ENCODE peak calls at places on chromosome 15, in six cellular contexts. One of them, this sample, is unnamed. For H3K9me3, the result is how much of the 10 kb centered on the place peaks cover.

GRCh38 chr15:63474810-63475316 is 29.5 kb upstream of the USP3 start:
- DNase-seq in CD8-positive, alpha-beta memory T cell: no peak
- DNase-seq in tibial nerve: no peak
- DNase-seq in keratinocyte: no peak
- DNase-seq in psoas muscle: no peak
- DNase-seq in A549: peak
- DNase-seq in this sample: no peak

GRCh38 chr15:77430213-77430612 is 9.5 kb downstream of the HMG20A start:
- DNase-seq in tibial nerve: no peak
- DNase-seq in A549: no peak
- DNase-seq in psoas muscle: no peak
- DNase-seq in keratinocyte: no peak
- DNase-seq in CD8-positive, alpha-beta memory T cell: no peak
- DNase-seq in this sample: no peak

GRCh38 chr15:34047893-34048775 is 9.1 kb upstream of the AVEN start:
- DNase-seq in A549: no peak
- DNase-seq in psoas muscle: no peak
- DNase-seq in CD8-positive, alpha-beta memory T cell: no peak
- DNase-seq in keratinocyte: no peak
- DNase-seq in tibial nerve: no peak
- DNase-seq in this sample: no peak

GRCh38 chr15:50209804-50210203 is 27.8 kb downstream of the SLC27A2 start:
- DNase-seq in CD8-positive, alpha-beta memory T cell: no peak
- DNase-seq in tibial nerve: no peak
- DNase-seq in A549: no peak
- DNase-seq in psoas muscle: no peak
- DNase-seq in keratinocyte: no peak
- DNase-seq in this sample: no peak

GRCh38 chr15:74525328-74525727 is 15.7 kb upstream of the ARID3B start:
- DNase-seq in A549: no peak
- DNase-seq in tibial nerve: no peak
- DNase-seq in CD8-positive, alpha-beta memory T cell: no peak
- DNase-seq in psoas muscle: no peak
- DNase-seq in keratinocyte: no peak
- DNase-seq in this sample: no peak

GRCh38 chr15:101469520-101470288 is 19.8 kb downstream of the PCSK6 start:
- DNase-seq in A549: no peak
- DNase-seq in keratinocyte: no peak
- DNase-seq in CD8-positive, alpha-beta memory T cell: no peak
- DNase-seq in tibial nerve: no peak
- DNase-seq in psoas muscle: no peak
- DNase-seq in this sample: no peak

GRCh38 chr15:47194718-47195117 is 522.6 kb upstream of the SEMA6D start:
- DNase-seq in A549: peak
- DNase-seq in keratinocyte: no peak
- DNase-seq in CD8-positive, alpha-beta memory T cell: no peak
- DNase-seq in psoas muscle: no peak
- DNase-seq in tibial nerve: no peak
- DNase-seq in this sample: no peak

GRCh38 chr15:65816441-65816840 is 24.3 kb upstream of the DENND4A start:
- DNase-seq in CD8-positive, alpha-beta memory T cell: no peak
- DNase-seq in A549: no peak
- DNase-seq in tibial nerve: no peak
- DNase-seq in psoas muscle: no peak
- DNase-seq in keratinocyte: no peak
- DNase-seq in this sample: no peak

GRCh38 chr15:98121957-98122356 is 161.5 kb downstream of the ARRDC4 start:
- DNase-seq in keratinocyte: no peak
- DNase-seq in psoas muscle: no peak
- DNase-seq in A549: no peak
- DNase-seq in tibial nerve: peak
- DNase-seq in CD8-positive, alpha-beta memory T cell: no peak
- DNase-seq in this sample: no peak

GRCh38 chr15:78282324-78282723 is 17.1 kb downstream of the SKIC8 start:
- DNase-seq in A549: no peak
- DNase-seq in psoas muscle: no peak
- DNase-seq in keratinocyte: no peak
- DNase-seq in CD8-positive, alpha-beta memory T cell: no peak
- DNase-seq in tibial nerve: no peak
- DNase-seq in this sample: no peak

GRCh38 chr15:77369168-77369567 is 50.7 kb downstream of the PEAK1 start:
- DNase-seq in keratinocyte: no peak
- DNase-seq in tibial nerve: no peak
- DNase-seq in psoas muscle: no peak
- DNase-seq in A549: no peak
- DNase-seq in CD8-positive, alpha-beta memory T cell: no peak
- DNase-seq in this sample: no peak

GRCh38 chr15:51736646-51737537 is 563 bp downstream of the LYSMD2 start:
- DNase-seq in CD8-positive, alpha-beta memory T cell: peak
- DNase-seq in psoas muscle: peak
- DNase-seq in A549: peak
- DNase-seq in keratinocyte: no peak
- DNase-seq in tibial nerve: peak
- DNase-seq in this sample: peak

GRCh38 chr15:81880314-81880713 is 165.5 kb downstream of the MEX3B start:
- DNase-seq in tibial nerve: no peak
- DNase-seq in keratinocyte: no peak
- DNase-seq in psoas muscle: no peak
- DNase-seq in A549: no peak
- DNase-seq in CD8-positive, alpha-beta memory T cell: no peak
- DNase-seq in this sample: no peak

GRCh38 chr15:39629376-39629775 is 48.5 kb downstream of the THBS1 start:
- DNase-seq in psoas muscle: no peak
- DNase-seq in keratinocyte: peak
- DNase-seq in CD8-positive, alpha-beta memory T cell: peak
- DNase-seq in tibial nerve: no peak
- DNase-seq in A549: no peak
- DNase-seq in this sample: peak

GRCh38 chr15:83123529-83123928 is 16.1 kb downstream of the TM6SF1 start:
- DNase-seq in psoas muscle: no peak
- DNase-seq in tibial nerve: no peak
- DNase-seq in A549: no peak
- DNase-seq in CD8-positive, alpha-beta memory T cell: no peak
- DNase-seq in keratinocyte: no peak
- DNase-seq in this sample: no peak

GRCh38 chr15:32834156-32834555 is 116.4 kb downstream of the GREM1 start:
- DNase-seq in psoas muscle: no peak
- DNase-seq in A549: no peak
- DNase-seq in keratinocyte: no peak
- DNase-seq in CD8-positive, alpha-beta memory T cell: no peak
- DNase-seq in tibial nerve: no peak
- DNase-seq in this sample: no peak

GRCh38 chr15:27865323-27865922 is 233.7 kb downstream of the OCA2 start:
- DNase-seq in CD8-positive, alpha-beta memory T cell: no peak
- DNase-seq in A549: no peak
- DNase-seq in tibial nerve: no peak
- DNase-seq in keratinocyte: no peak
- DNase-seq in psoas muscle: no peak
- DNase-seq in this sample: no peak
- H3K9me3 ChIP-seq in CD8-positive, alpha-beta memory T cell: under half
- H3K9me3 ChIP-seq in A549: under half
- H3K9me3 ChIP-seq in tibial nerve: under half
- H3K9me3 ChIP-seq in keratinocyte: under half
- H3K9me3 ChIP-seq in psoas muscle: under half
- H3K9me3 ChIP-seq in this sample: under half

GRCh38 chr15:62163847-62164499 is 1.1 kb downstream of the C2CD4B start:
- DNase-seq in psoas muscle: no peak
- DNase-seq in keratinocyte: no peak
- DNase-seq in tibial nerve: no peak
- DNase-seq in A549: peak
- DNase-seq in CD8-positive, alpha-beta memory T cell: no peak
- DNase-seq in this sample: no peak

GRCh38 chr15:62165029-62165792 is at the start of gene C2CD4B:
- DNase-seq in keratinocyte: no peak
- DNase-seq in tibial nerve: no peak
- DNase-seq in A549: peak
- DNase-seq in CD8-positive, alpha-beta memory T cell: no peak
- DNase-seq in psoas muscle: peak
- DNase-seq in this sample: no peak

GRCh38 chr15:62165793-62166380 is 802 bp upstream of the C2CD4B start:
- DNase-seq in keratinocyte: no peak
- DNase-seq in tibial nerve: no peak
- DNase-seq in CD8-positive, alpha-beta memory T cell: no peak
- DNase-seq in psoas muscle: no peak
- DNase-seq in A549: no peak
- DNase-seq in this sample: no peak

GRCh38 chr15:62164500-62165028 is 521 bp downstream of the C2CD4B start:
- DNase-seq in keratinocyte: no peak
- DNase-seq in CD8-positive, alpha-beta memory T cell: no peak
- DNase-seq in psoas muscle: peak
- DNase-seq in tibial nerve: no peak
- DNase-seq in A549: peak
- DNase-seq in this sample: no peak

GRCh38 chr15:62163397-62163796 is 1.7 kb downstream of the C2CD4B start:
- DNase-seq in keratinocyte: no peak
- DNase-seq in A549: no peak
- DNase-seq in psoas muscle: no peak
- DNase-seq in tibial nerve: no peak
- DNase-seq in CD8-positive, alpha-beta memory T cell: no peak
- DNase-seq in this sample: no peak
- H3K9me3 ChIP-seq in keratinocyte: under half
- H3K9me3 ChIP-seq in A549: under half
- H3K9me3 ChIP-seq in psoas muscle: under half
- H3K9me3 ChIP-seq in tibial nerve: under half
- H3K9me3 ChIP-seq in CD8-positive, alpha-beta memory T cell: under half
- H3K9me3 ChIP-seq in this sample: under half

DNA sequence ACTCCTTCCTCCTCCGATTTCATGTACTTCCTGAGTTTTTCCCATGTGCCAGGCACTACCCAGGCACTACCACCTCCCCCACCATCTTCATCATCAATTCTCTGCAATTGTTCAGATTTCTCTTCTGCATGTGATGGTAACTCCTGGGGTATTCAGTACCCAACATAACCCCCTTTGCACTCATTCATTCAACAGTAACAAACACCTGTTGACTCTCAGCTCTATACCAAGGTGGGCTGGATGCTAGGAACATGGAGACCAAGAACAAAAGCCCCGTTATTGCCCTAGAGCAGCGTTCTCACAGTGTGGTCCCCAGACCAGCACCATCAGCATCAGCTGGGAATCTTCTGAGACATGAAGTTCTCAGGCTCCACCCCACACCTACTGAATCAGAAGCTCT is 113.0 kb upstream of the CHD2 start:
- DNase-seq in A549: no peak
- DNase-seq in keratinocyte: no peak
- DNase-seq in CD8-positive, alpha-beta memory T cell: no peak
- DNase-seq in psoas muscle: no peak
- DNase-seq in tibial nerve: no peak
- DNase-seq in this sample: no peak
- H3K9me3 ChIP-seq in A549: under half
- H3K9me3 ChIP-seq in keratinocyte: under half
- H3K9me3 ChIP-seq in CD8-positive, alpha-beta memory T cell: under half
- H3K9me3 ChIP-seq in psoas muscle: under half
- H3K9me3 ChIP-seq in tibial nerve: under half
- H3K9me3 ChIP-seq in this sample: under half

GRCh38 chr15:25067725-25068309 is 113.0 kb downstream of the SNRPN start:
- DNase-seq in psoas muscle: no peak
- DNase-seq in keratinocyte: no peak
- DNase-seq in CD8-positive, alpha-beta memory T cell: no peak
- DNase-seq in tibial nerve: no peak
- DNase-seq in A549: no peak
- DNase-seq in this sample: no peak
- H3K9me3 ChIP-seq in psoas muscle: half or more
- H3K9me3 ChIP-seq in keratinocyte: half or more
- H3K9me3 ChIP-seq in CD8-positive, alpha-beta memory T cell: half or more
- H3K9me3 ChIP-seq in tibial nerve: under half
- H3K9me3 ChIP-seq in A549: half or more
- H3K9me3 ChIP-seq in this sample: half or more

DNA sequence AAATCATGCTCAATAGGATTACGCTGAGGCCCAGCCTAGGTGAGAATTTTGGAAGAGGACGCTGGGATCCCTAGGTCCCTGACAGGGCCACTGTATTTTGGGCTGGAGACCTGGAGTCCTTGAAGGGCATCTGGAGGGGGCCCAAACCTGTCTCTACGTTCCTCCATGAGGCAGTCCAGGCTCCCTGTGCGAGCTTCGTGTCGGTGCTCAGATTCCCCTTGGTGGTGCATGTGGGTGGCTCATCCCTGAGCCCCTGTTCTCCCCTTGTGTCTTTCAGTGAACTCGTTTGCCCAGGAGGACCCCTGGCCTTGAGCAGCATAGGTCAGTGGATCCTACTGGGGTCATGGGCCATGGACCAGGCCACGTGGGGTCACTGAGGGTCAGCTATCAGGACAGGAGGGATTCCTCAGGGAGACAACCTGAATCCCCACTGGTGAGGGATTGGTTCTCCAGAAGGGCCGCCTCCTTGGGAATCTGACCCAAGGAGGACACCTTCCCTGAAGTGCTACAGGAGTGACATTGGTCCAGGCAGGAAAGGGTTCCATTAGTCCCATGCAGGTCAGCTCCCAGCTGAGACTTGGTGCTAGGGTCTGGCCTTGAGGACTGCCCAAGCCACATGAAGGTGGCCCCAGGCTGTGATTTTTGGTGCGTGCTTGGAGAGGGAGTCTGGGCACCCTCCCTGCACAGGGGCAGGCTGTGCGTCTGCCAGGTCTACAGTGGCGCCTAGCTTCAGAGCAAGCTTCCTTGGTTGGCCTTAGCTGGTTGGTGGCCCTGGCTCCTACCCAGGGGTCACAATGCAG is 229.8 kb downstream of the SNRPN start:
- DNase-seq in CD8-positive, alpha-beta memory T cell: no peak
- DNase-seq in keratinocyte: no peak
- DNase-seq in tibial nerve: no peak
- DNase-seq in psoas muscle: peak
- DNase-seq in A549: no peak
- DNase-seq in this sample: no peak
- H3K9me3 ChIP-seq in CD8-positive, alpha-beta memory T cell: under half
- H3K9me3 ChIP-seq in keratinocyte: under half
- H3K9me3 ChIP-seq in tibial nerve: under half
- H3K9me3 ChIP-seq in psoas muscle: under half
- H3K9me3 ChIP-seq in A549: under half
- H3K9me3 ChIP-seq in this sample: under half

DNA sequence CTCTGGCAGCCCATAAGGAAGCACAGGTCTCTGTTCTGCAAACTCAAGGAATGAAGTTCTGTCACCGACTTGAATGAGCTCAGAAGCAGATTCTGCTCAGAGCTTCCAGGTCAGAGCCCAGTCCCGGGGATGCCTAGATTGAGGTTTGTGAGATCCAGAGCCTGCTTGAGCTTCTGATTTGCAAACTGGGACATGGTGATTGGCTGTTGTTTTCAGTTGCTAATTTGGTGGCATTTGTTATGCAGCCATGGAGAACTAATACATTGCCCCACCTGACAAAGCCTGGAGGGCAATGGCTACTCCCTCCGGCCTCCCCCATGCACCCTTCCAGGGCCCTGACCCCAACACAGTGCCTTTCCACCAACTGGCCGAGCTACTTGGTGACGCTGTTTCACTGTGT is 379.4 kb upstream of the ATP10A start:
- DNase-seq in keratinocyte: no peak
- DNase-seq in CD8-positive, alpha-beta memory T cell: no peak
- DNase-seq in A549: no peak
- DNase-seq in psoas muscle: no peak
- DNase-seq in tibial nerve: no peak
- DNase-seq in this sample: no peak
- H3K9me3 ChIP-seq in keratinocyte: under half
- H3K9me3 ChIP-seq in CD8-positive, alpha-beta memory T cell: under half
- H3K9me3 ChIP-seq in A549: under half
- H3K9me3 ChIP-seq in psoas muscle: under half
- H3K9me3 ChIP-seq in tibial nerve: under half
- H3K9me3 ChIP-seq in this sample: under half